ENCODE peak calls at places on chromosomes 16 and 17, in five cellular contexts. Z is mesothelial cell of epicardium, I is A549, L is brain microvascular endothelial cell, J is D721Med. U is an unnamed sample.

GRCh38 chr17:46063239-46063638 is 64.2 kb downstream of the STH start:
- DNase-seq in Z (no peak), J (no peak), L (peak), I (peak), U (peak)

GRCh38 chr17:9162275-9162985 is 141.1 kb downstream of the NTN1 start:
- DNase-seq in L (no peak), J (no peak), Z (peak), I (peak), U (no peak)

GRCh38 chr16:81446318-81447275 is 2.0 kb downstream of the CMIP start:
- DNase-seq in L (no peak), Z (no peak), I (peak), J (no peak), U (peak)

GRCh38 chr16:1126577-1126976 is 26.3 kb upstream of the CACNA1H start:
- DNase-seq in Z (no peak), L (no peak), J (no peak), I (no peak), U (no peak)

GRCh38 chr17:59372138-59372751 is 40.8 kb downstream of the YPEL2 start:
- DNase-seq in J (no peak), I (no peak), L (peak), Z (no peak), U (peak)

GRCh38 chr17:66172706-66173223 is 19.2 kb downstream of the CEP112 start:
- DNase-seq in I (no peak), Z (no peak), J (no peak), L (no peak), U (no peak)

GRCh38 chr16:62548095-62548494 is 511.9 kb upstream of the CDH8 start:
- DNase-seq in L (no peak), J (no peak), I (no peak), Z (no peak), U (no peak)

GRCh38 chr16:28935924-28936783 is 4.4 kb downstream of the CD19 start:
- DNase-seq in L (peak), I (peak), J (no peak), Z (no peak), U (peak)

GRCh38 chr17:37322826-37323561 is 52.8 kb upstream of the C17orf78 start:
- DNase-seq in I (no peak), J (no peak), Z (no peak), L (no peak), U (no peak)

GRCh38 chr17:1714488-1714979 is 4.4 kb upstream of the TLCD2 start:
- DNase-seq in I (peak), J (no peak), Z (peak), L (peak), U (peak)

GRCh38 chr17:43220511-43221125 is 7.8 kb downstream of the CCDC200 start:
- DNase-seq in I (no peak), Z (peak), J (no peak), L (no peak), U (no peak)

GRCh38 chr17:75945202-75945601 is 4.4 kb upstream of the FBF1 start:
- DNase-seq in I (no peak), L (no peak), J (no peak), Z (no peak), U (no peak)

GRCh38 chr17:39617100-39617445 is 9.4 kb upstream of the NEUROD2 start:
- DNase-seq in J (no peak), I (no peak), L (no peak), Z (no peak), U (no peak)

GRCh38 chr16:66165879-66166278 is 200.6 kb upstream of the CDH5 start:
- DNase-seq in L (no peak), Z (no peak), J (no peak), I (no peak), U (no peak)

GRCh38 chr17:29574732-29575510 is 6.4 kb downstream of the TP53I13 start:
- DNase-seq in I (no peak), J (no peak), L (no peak), Z (no peak), U (no peak)

GRCh38 chr16:89396156-89396555 is 94.2 kb downstream of the ANKRD11 start:
- DNase-seq in Z (no peak), I (no peak), J (no peak), L (no peak), U (no peak)

GRCh38 chr17:34090593-34090992 is 164.5 kb upstream of the CCL2 start:
- DNase-seq in Z (no peak), I (no peak), L (no peak), J (no peak), U (no peak)

GRCh38 chr16:76157629-76158028 is 119.6 kb upstream of the CNTNAP4 start:
- DNase-seq in I (no peak), J (no peak), Z (no peak), L (no peak), U (no peak)

GRCh38 chr16:85176541-85177447 is 64.5 kb upstream of the CIBAR2 start:
- DNase-seq in Z (no peak), I (no peak), L (no peak), J (no peak), U (no peak)

GRCh38 chr16:65125322-65125721 is 3.5 kb upstream of the CDH11 start:
- DNase-seq in L (no peak), I (no peak), Z (no peak), J (no peak), U (no peak)

GRCh38 chr17:40538019-40538935 is 27.0 kb downstream of the CCR7 start:
- DNase-seq in J (no peak), I (no peak), L (no peak), Z (no peak), U (no peak)

GRCh38 chr17:44909681-44910144 is 5.6 kb downstream of the GFAP start:
- DNase-seq in L (peak), I (no peak), Z (no peak), J (peak), U (peak)

GRCh38 chr17:40283662-40284061 is 4.0 kb upstream of the CDC6 start:
- DNase-seq in J (no peak), I (peak), Z (no peak), L (peak), U (peak)

GRCh38 chr16:50457423-50457822 is 88.6 kb upstream of the BRD7 start:
- DNase-seq in L (no peak), Z (no peak), J (no peak), I (no peak), U (no peak)

GRCh38 chr16:50520451-50521245 is 27.5 kb upstream of the NKD1 start:
- DNase-seq in J (no peak), Z (no peak), I (no peak), L (no peak), U (no peak)

GRCh38 chr17:44097110-44097810 is 26.2 kb downstream of the HDAC5 start:
- DNase-seq in I (peak), J (no peak), L (peak), Z (no peak), U (peak)

GRCh38 chr17:83189673-83190385 is 110.4 kb downstream of the METRNL start:
- DNase-seq in Z (peak), I (no peak), J (no peak), L (peak), U (peak)

GRCh38 chr17:73841431-73842060 is 197.3 kb upstream of the SDK2 start:
- DNase-seq in J (peak), L (no peak), I (peak), Z (no peak), U (no peak)

GRCh38 chr17:31092475-31093064 is 2.2 kb upstream of the NF1 start:
- DNase-seq in Z (no peak), L (no peak), I (peak), J (no peak), U (no peak)

GRCh38 chr17:61000911-61001310 is 323.3 kb downstream of the BCAS3 start:
- DNase-seq in J (no peak), Z (no peak), L (peak), I (peak), U (peak)

GRCh38 chr17:71765437-71765836 is 355.4 kb upstream of the SOX9 start:
- DNase-seq in Z (no peak), J (no peak), I (no peak), L (no peak), U (no peak)

GRCh38 chr17:48246623-48247022 is 139.1 kb downstream of the SNX11 start:
- DNase-seq in Z (no peak), J (no peak), L (peak), I (peak), U (peak)

GRCh38 chr17:681738-682137 is 32.9 kb downstream of the VPS53 start:
- DNase-seq in L (peak), Z (no peak), J (no peak), I (no peak), U (peak)

GRCh38 chr16:80708823-80709222 is 95.6 kb downstream of the CDYL2 start:
- DNase-seq in J (no peak), Z (no peak), I (no peak), L (no peak), U (no peak)

GRCh38 chr16:16110111-16110490 is 113.2 kb downstream of the ABCC6 start:
- DNase-seq in Z (no peak), L (no peak), I (no peak), J (no peak), U (no peak)

GRCh38 chr16:84465154-84465553 is 39.3 kb downstream of the MEAK7 start:
- DNase-seq in Z (peak), I (no peak), L (no peak), J (no peak), U (no peak)

GRCh38 chr16:3646348-3646920 is 8.1 kb upstream of the DNASE1 start:
- DNase-seq in J (no peak), Z (peak), I (peak), L (no peak), U (no peak)

GRCh38 chr16:30615358-30616076 is 5.3 kb upstream of the ZNF689 start:
- DNase-seq in J (peak), I (peak), Z (no peak), L (peak), U (no peak)

DNA sequence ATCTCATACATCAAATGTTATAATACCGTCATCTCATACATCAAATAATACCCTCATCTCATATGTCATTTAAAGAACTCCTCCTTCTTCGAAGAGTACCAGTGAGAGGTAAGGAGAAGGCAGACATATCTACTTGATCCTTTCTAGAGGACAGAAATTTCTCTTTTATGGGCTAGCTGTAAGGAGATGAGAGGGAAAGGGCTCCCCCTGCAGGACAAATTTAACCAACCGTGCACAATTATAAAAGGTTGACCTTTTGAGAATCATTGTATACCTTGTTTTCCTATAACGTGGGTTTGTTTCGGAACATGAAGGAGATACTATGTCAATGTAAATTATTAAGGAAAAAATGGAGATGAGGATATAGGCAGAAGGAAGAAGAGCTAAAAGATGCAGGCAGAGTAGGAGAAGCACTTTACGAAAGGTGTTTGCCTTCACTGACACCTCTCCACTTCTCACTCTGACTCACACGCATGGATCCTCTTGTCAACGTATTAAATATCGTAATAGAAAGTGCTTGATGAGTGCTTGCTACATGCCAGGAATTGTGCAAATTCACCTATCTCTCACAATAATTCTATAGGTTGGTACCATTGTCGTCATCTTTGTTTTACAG is 465.9 kb upstream of the ERCC4 start:
- DNase-seq in I (peak), J (no peak), Z (no peak), L (no peak), U (peak)
- TF ChIP-seq CTCF in I (peak), J (peak), Z (peak), L (peak), U (peak)

GRCh38 chr16:10981697-10982216 is 37.4 kb downstream of the CLEC16A start:
- DNase-seq in L (no peak), I (peak), Z (no peak), J (no peak), U (peak)
- TF ChIP-seq CTCF in L (peak), I (peak), Z (no peak), J (peak), U (peak)

DNA sequence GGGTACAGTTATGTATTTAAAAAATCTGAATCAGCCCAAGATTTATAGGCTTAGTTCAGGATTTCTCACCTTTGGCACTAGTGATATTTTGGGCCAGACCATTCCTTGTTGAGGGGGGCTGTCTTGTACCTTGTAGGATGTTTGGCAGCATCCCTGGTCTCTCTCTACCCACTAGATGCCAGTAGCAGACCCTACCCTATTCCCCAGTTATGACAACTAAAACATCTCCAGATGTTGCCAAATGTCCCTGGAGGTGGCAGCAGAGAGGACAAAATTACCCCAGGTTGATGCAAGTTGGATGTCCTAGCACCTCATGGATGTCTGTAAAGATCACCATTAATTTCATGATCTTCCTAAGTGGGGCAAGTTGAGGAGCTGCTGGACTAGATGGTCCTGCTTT is 45.8 kb downstream of the SYT17 start:
- DNase-seq in L (no peak), Z (no peak), J (no peak), I (peak), U (no peak)
- TF ChIP-seq CTCF in L (no peak), Z (no peak), J (no peak), I (no peak), U (peak)

GRCh38 chr16:49179714-49180330 is 101.8 kb downstream of the CBLN1 start:
- DNase-seq in I (no peak), L (no peak), Z (no peak), J (no peak), U (no peak)

GRCh38 chr16:49181812-49182211 is 99.8 kb downstream of the CBLN1 start:
- DNase-seq in L (no peak), Z (no peak), I (no peak), J (no peak), U (no peak)

GRCh38 chr16:49189286-49189685 is 92.4 kb downstream of the CBLN1 start:
- DNase-seq in I (no peak), J (no peak), Z (no peak), L (peak), U (no peak)

GRCh38 chr16:49183911-49184310 is 97.7 kb downstream of the CBLN1 start:
- DNase-seq in L (no peak), J (no peak), I (peak), Z (no peak), U (no peak)
- TF ChIP-seq CTCF in L (no peak), J (peak), I (no peak), Z (no peak), U (no peak)

GRCh38 chr16:72856797-72857196 is 191.1 kb downstream of the ZFHX3 start:
- DNase-seq in L (peak), J (no peak), I (peak), Z (no peak), U (no peak)
- TF ChIP-seq CTCF in L (peak), J (peak), I (peak), Z (no peak), U (peak)

DNA sequence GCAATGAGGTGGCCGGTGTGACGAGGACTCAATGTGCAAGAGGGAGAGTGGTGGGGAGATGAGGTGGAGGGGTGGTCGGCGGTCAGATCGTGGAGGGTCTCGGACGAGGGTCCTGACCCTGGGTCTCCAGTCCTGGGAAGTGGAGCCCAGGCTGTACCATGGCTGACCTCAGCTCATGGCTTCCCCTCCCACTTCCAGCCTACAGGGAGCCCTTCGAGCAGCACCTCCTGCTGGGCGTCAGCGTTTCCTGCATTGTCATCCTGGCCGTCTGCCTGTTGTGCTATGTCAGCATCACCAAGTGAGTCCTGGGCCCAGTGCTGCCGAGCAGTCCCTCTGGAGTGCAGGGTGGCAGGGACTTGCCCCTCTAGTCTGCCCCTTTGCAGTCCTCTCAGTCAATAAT is 41.8 kb downstream of the IL4R start:
- DNase-seq in L (peak), I (peak), J (no peak), Z (no peak), U (peak)
- TF ChIP-seq CTCF in L (peak), I (peak), J (peak), Z (no peak), U (peak)

DNA sequence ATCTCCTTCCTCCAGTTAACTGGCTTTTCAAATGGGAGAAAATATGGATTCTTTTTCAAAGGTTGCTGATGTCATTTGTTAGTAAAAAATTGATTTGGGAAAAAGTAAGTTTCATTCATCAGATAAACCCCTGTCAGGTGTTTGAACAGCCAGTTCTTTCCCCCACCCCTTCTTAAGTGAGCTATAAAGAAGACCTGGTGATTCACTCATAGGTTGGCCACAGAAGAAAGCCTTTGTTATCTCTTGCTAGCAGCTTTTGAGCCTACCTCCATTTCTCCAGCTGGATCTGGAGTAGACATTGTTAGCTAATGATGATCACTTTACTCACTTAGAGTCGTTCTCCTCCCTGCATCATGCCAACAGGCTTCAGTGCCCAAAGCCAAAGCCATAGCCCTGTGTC is 63.0 kb downstream of the NLK start:
- DNase-seq in J (no peak), L (no peak), Z (no peak), I (no peak), U (no peak)
- TF ChIP-seq CTCF in J (no peak), L (no peak), Z (no peak), I (no peak), U (no peak)

GRCh38 chr17:5705876-5706420 is 121.6 kb upstream of the NLRP1 start:
- DNase-seq in Z (peak), J (no peak), L (no peak), I (no peak), U (no peak)

GRCh38 chr17:5707482-5707881 is 123.2 kb upstream of the NLRP1 start:
- DNase-seq in L (no peak), Z (no peak), I (no peak), J (no peak), U (no peak)

GRCh38 chr17:5706835-5707234 is 122.5 kb upstream of the NLRP1 start:
- DNase-seq in Z (peak), J (no peak), L (peak), I (peak), U (peak)

GRCh38 chr17:5703736-5704135 is 119.4 kb upstream of the NLRP1 start:
- DNase-seq in L (no peak), Z (no peak), I (no peak), J (no peak), U (no peak)

GRCh38 chr17:5705081-5705875 is 121.0 kb upstream of the NLRP1 start:
- DNase-seq in I (no peak), J (no peak), Z (peak), L (no peak), U (no peak)
- TF ChIP-seq CTCF in I (peak), J (peak), Z (peak), L (peak), U (peak)

U was measured in HFFc6.